ENCODE peak calls at places on chromosomes 13 and 19, in five cellular contexts. One of them, this sample, is unnamed.

GRCh38 chr13:19695829-19696228 is 62.4 kb downstream of the MPHOSPH8 start:
- DNase-seq in H7: peak
- DNase-seq in GM06990: no peak
- DNase-seq in uterus: no peak
- DNase-seq in H1: no peak
- DNase-seq in this sample: no peak

GRCh38 chr13:108597943-108598342 is 31.5 kb upstream of the MYO16 start:
- DNase-seq in H7: no peak
- DNase-seq in GM06990: no peak
- DNase-seq in uterus: no peak
- DNase-seq in H1: no peak
- DNase-seq in this sample: no peak

GRCh38 chr19:33458171-33458633 is 63.4 kb downstream of the PEPD start:
- DNase-seq in H7: no peak
- DNase-seq in GM06990: no peak
- DNase-seq in uterus: no peak
- DNase-seq in H1: no peak
- DNase-seq in this sample: no peak

GRCh38 chr19:44807162-44807561 is 1.7 kb upstream of the BCAM start:
- DNase-seq in H7: peak
- DNase-seq in GM06990: no peak
- DNase-seq in uterus: no peak
- DNase-seq in H1: no peak
- DNase-seq in this sample: no peak

GRCh38 chr13:49812806-49813205 is 20.3 kb upstream of the KPNA3 start:
- DNase-seq in H7: no peak
- DNase-seq in GM06990: no peak
- DNase-seq in uterus: no peak
- DNase-seq in H1: no peak
- DNase-seq in this sample: no peak

GRCh38 chr19:30344446-30345425 is 27.4 kb upstream of the ZNF536 start:
- DNase-seq in H7: no peak
- DNase-seq in GM06990: no peak
- DNase-seq in uterus: no peak
- DNase-seq in H1: no peak
- DNase-seq in this sample: no peak

GRCh38 chr19:23118400-23118799 is 1.6 kb downstream of the ZNF730 start:
- DNase-seq in H7: peak
- DNase-seq in GM06990: no peak
- DNase-seq in uterus: no peak
- DNase-seq in H1: no peak
- DNase-seq in this sample: no peak

GRCh38 chr19:3034194-3034844 is 5.2 kb upstream of the TLE2 start:
- DNase-seq in H7: no peak
- DNase-seq in GM06990: no peak
- DNase-seq in uterus: no peak
- DNase-seq in H1: no peak
- DNase-seq in this sample: no peak

GRCh38 chr19:49106648-49107135 is 7.5 kb upstream of the LIN7B start:
- DNase-seq in H7: peak
- DNase-seq in GM06990: no peak
- DNase-seq in uterus: no peak
- DNase-seq in H1: peak
- DNase-seq in this sample: peak

GRCh38 chr19:18205180-18205915 is 1.5 kb upstream of the RAB3A start:
- DNase-seq in H7: peak
- DNase-seq in GM06990: peak
- DNase-seq in uterus: peak
- DNase-seq in H1: peak
- DNase-seq in this sample: peak

GRCh38 chr19:1591421-1592022 is 1.1 kb downstream of the MBD3 start:
- DNase-seq in H7: peak
- DNase-seq in GM06990: peak
- DNase-seq in uterus: no peak
- DNase-seq in H1: no peak
- DNase-seq in this sample: no peak

GRCh38 chr19:54297759-54298305 is 15.1 kb downstream of the LILRA5 start:
- DNase-seq in H7: peak
- DNase-seq in GM06990: no peak
- DNase-seq in uterus: no peak
- DNase-seq in H1: no peak
- DNase-seq in this sample: no peak

GRCh38 chr13:36884235-36884634 is 35.8 kb downstream of the SMAD9 start:
- DNase-seq in H7: no peak
- DNase-seq in GM06990: no peak
- DNase-seq in uterus: no peak
- DNase-seq in H1: no peak
- DNase-seq in this sample: no peak

GRCh38 chr19:802888-803561 is 5.8 kb downstream of the PTBP1 start:
- DNase-seq in H7: peak
- DNase-seq in GM06990: peak
- DNase-seq in uterus: no peak
- DNase-seq in H1: no peak
- DNase-seq in this sample: no peak

GRCh38 chr19:30596813-30597399 is 224.7 kb downstream of the ZNF536 start:
- DNase-seq in H7: peak
- DNase-seq in GM06990: no peak
- DNase-seq in uterus: no peak
- DNase-seq in H1: peak
- DNase-seq in this sample: no peak

GRCh38 chr13:92661406-92661805 is 565.2 kb upstream of the GPC6 start:
- DNase-seq in H7: no peak
- DNase-seq in GM06990: no peak
- DNase-seq in uterus: no peak
- DNase-seq in H1: no peak
- DNase-seq in this sample: no peak

GRCh38 chr13:27583645-27584044 is 36.7 kb downstream of the LNX2 start:
- DNase-seq in H7: no peak
- DNase-seq in GM06990: no peak
- DNase-seq in uterus: no peak
- DNase-seq in H1: no peak
- DNase-seq in this sample: no peak

GRCh38 chr13:114004416-114005205 is 30.7 kb upstream of the C13orf46 start:
- DNase-seq in H7: no peak
- DNase-seq in GM06990: no peak
- DNase-seq in uterus: no peak
- DNase-seq in H1: no peak
- DNase-seq in this sample: no peak

GRCh38 chr13:42836930-42837329 is 55.5 kb downstream of the FAM216B start:
- DNase-seq in H7: no peak
- DNase-seq in GM06990: no peak
- DNase-seq in uterus: no peak
- DNase-seq in H1: no peak
- DNase-seq in this sample: no peak

GRCh38 chr19:2353895-2354592 is 6.0 kb upstream of the TMPRSS9 start:
- DNase-seq in H7: peak
- DNase-seq in GM06990: no peak
- DNase-seq in uterus: no peak
- DNase-seq in H1: no peak
- DNase-seq in this sample: no peak

GRCh38 chr19:13790354-13790753 is 4.9 kb upstream of the ZSWIM4 start:
- DNase-seq in H7: no peak
- DNase-seq in GM06990: no peak
- DNase-seq in uterus: no peak
- DNase-seq in H1: no peak
- DNase-seq in this sample: peak

GRCh38 chr13:59303433-59303832 is 860.3 kb downstream of the DIAPH3 start:
- DNase-seq in H7: no peak
- DNase-seq in GM06990: no peak
- DNase-seq in uterus: no peak
- DNase-seq in H1: no peak
- DNase-seq in this sample: no peak

GRCh38 chr13:59300347-59301165 is 863.2 kb downstream of the DIAPH3 start:
- DNase-seq in H7: no peak
- DNase-seq in GM06990: no peak
- DNase-seq in uterus: no peak
- DNase-seq in H1: no peak
- DNase-seq in this sample: no peak

GRCh38 chr13:59304596-59304995 is 859.1 kb downstream of the DIAPH3 start:
- DNase-seq in H7: no peak
- DNase-seq in GM06990: no peak
- DNase-seq in uterus: no peak
- DNase-seq in H1: no peak
- DNase-seq in this sample: no peak

GRCh38 chr13:59301166-59301551 is 862.6 kb downstream of the DIAPH3 start:
- DNase-seq in H7: no peak
- DNase-seq in GM06990: no peak
- DNase-seq in uterus: no peak
- DNase-seq in H1: no peak
- DNase-seq in this sample: no peak

DNA sequence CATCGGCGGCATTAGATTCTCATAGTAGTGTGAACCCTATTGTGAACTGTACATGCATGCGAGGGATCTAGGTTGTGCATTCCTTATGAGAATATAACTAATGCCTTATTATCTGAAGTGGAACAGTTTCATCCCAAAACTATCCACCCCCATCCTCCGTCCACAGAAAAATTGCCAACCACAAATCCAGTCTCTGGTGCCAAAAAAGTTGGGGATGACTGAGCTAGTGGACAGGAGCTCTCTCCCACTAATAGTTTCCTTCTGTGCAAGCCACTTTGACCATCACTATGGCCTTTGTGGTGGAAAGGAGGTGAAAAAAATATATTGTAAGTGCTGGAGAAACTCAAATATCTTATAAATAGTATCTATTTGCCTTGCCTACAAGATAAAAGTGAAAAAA is 857.8 kb downstream of the DIAPH3 start:
- DNase-seq in H7: no peak
- DNase-seq in GM06990: no peak
- DNase-seq in uterus: no peak
- DNase-seq in H1: no peak
- DNase-seq in this sample: no peak
- H3K4me3 ChIP-seq in H7: no peak
- H3K4me3 ChIP-seq in GM06990: no peak
- H3K4me3 ChIP-seq in uterus: no peak
- H3K4me3 ChIP-seq in H1: no peak
- H3K4me3 ChIP-seq in this sample: no peak

DNA sequence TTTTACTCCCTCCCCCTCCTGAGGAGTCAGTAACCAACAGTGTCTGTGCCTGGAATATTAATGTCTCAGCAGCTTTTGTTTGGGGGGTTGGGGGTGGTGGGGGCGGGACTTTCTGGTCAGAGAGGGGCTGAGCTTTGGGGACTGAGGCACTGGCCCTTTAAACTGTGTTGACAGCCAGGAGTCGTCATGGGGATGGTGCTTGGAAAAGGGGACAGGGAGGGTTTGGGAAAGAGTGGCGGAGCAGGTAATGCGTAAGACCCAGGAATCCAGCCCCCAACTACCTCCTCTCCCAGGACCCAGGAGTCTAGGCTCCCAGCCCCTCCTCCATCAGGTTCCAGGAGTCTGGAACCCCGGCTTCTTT is 5.2 kb downstream of the CADM4 start:
- DNase-seq in H7: peak
- DNase-seq in GM06990: no peak
- DNase-seq in uterus: no peak
- DNase-seq in H1: peak
- DNase-seq in this sample: no peak
- H3K4me3 ChIP-seq in H7: peak
- H3K4me3 ChIP-seq in GM06990: no peak
- H3K4me3 ChIP-seq in uterus: no peak
- H3K4me3 ChIP-seq in H1: peak
- H3K4me3 ChIP-seq in this sample: no peak

GRCh38 chr13:33728271-33729037 is 89.5 kb upstream of the RFC3 start:
- DNase-seq in H7: no peak
- DNase-seq in GM06990: peak
- DNase-seq in uterus: no peak
- DNase-seq in H1: no peak
- DNase-seq in this sample: peak
- H3K4me3 ChIP-seq in H7: no peak
- H3K4me3 ChIP-seq in GM06990: no peak
- H3K4me3 ChIP-seq in uterus: no peak
- H3K4me3 ChIP-seq in H1: no peak
- H3K4me3 ChIP-seq in this sample: peak

DNA sequence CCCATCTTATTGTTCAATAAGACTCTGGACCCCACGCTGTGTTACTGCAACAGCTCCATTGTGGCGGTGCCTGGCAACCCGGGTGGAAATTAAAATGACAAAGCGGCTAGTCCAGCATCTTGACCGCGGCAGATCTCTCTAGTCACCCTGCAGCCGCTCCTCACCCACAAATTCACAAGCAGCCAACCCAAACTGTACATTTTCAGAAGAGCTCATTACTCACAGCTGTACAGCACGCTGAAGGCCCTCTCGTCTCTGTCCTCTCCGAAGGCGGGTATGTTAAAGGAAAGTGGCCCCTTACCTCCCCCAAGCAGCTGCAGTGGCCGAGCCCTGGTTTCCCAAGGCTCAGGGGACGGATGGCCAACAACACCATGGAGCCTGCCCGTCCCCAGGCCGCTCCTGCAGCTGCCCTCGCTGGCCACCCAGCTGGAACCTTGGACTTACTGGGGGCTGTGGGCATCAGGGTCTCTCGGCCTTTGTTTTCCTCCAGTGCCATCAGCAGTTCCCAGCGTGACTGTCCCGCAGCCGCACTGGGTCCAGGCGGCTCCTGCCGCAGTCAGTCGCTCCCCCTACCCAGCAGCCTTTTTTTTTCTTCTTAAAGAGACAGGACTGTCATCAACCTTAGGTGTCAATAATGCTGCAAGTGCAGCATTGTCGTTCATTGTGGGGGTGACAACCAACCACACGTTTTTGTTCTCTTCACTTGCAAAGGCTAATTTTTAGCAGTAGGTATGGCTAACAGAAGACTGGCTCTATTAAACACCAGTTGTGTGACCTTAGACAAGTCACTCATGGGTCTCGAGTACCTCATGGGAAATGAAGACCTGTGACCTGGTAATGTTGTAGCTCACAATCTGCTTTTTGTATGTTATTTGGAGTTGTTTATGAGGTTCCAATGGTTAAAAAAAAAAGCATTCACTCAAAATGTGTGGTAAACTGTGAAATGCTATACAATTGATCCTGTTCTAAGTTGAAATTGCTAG is at the start of gene SACS:
- DNase-seq in H7: peak
- DNase-seq in GM06990: no peak
- DNase-seq in uterus: no peak
- DNase-seq in H1: peak
- DNase-seq in this sample: no peak
- H3K4me3 ChIP-seq in H7: peak
- H3K4me3 ChIP-seq in GM06990: no peak
- H3K4me3 ChIP-seq in uterus: peak
- H3K4me3 ChIP-seq in H1: peak
- H3K4me3 ChIP-seq in this sample: no peak